ENCODE peak calls at places on chromosome 9, in nine cellular contexts. M is A549, U is stomach, E is GM23338, R is foreskin fibroblast, K is HCT116, N is breast epithelium, X is BE2C, B is WERI-Rb-1. Y is an unnamed sample.

GRCh38 chr9:89353989-89354388 is 35.7 kb downstream of the SECISBP2 start:
- DNase-seq in K (no peak), N (no peak), B (no peak), E (no peak), U (no peak), X (no peak), R (no peak), M (peak), Y (no peak)

GRCh38 chr9:84990416-84990815 is 320.9 kb downstream of the NTRK2 start:
- DNase-seq in R (no peak), E (no peak), U (no peak), M (no peak), B (no peak), K (no peak), N (peak), X (no peak), Y (no peak)

GRCh38 chr9:34457266-34458012 is 931 bp downstream of the FAM219A start:
- DNase-seq in U (peak), E (peak), N (peak), B (peak), M (peak), R (peak), X (peak), K (no peak), Y (peak)

GRCh38 chr9:38024036-38024681 is 44.9 kb downstream of the SHB start:
- DNase-seq in U (no peak), R (peak), K (no peak), N (peak), M (no peak), E (peak), X (peak), B (no peak), Y (no peak)

GRCh38 chr9:16434522-16434921 is 435.9 kb downstream of the BNC2 start:
- DNase-seq in U (no peak), M (no peak), E (no peak), K (no peak), R (peak), X (no peak), N (no peak), B (peak), Y (no peak)

GRCh38 chr9:128384801-128385492 is 13.8 kb downstream of the URM1 start:
- DNase-seq in K (no peak), R (no peak), B (peak), N (no peak), U (no peak), X (no peak), M (no peak), E (no peak), Y (no peak)

GRCh38 chr9:133935328-133936040 is 56.6 kb downstream of the VAV2 start:
- DNase-seq in E (no peak), X (no peak), R (peak), M (no peak), N (peak), B (no peak), K (no peak), U (peak), Y (no peak)

GRCh38 chr9:16718952-16719351 is 151.5 kb downstream of the BNC2 start:
- DNase-seq in M (no peak), N (no peak), R (peak), K (no peak), U (no peak), X (no peak), E (no peak), B (no peak), Y (no peak)

GRCh38 chr9:257957-258356 is 43.3 kb downstream of the DOCK8 start:
- DNase-seq in U (no peak), N (no peak), R (no peak), K (no peak), B (no peak), E (no peak), M (no peak), X (no peak), Y (no peak)

GRCh38 chr9:135474915-135475314 is 4.7 kb upstream of the PPP1R26 start:
- DNase-seq in M (peak), B (peak), N (no peak), R (peak), K (peak), X (peak), E (peak), U (peak), Y (no peak)

GRCh38 chr9:5231212-5231611 is at the start of gene INSL4:
- DNase-seq in M (peak), K (no peak), U (no peak), R (peak), N (no peak), B (no peak), E (no peak), X (no peak), Y (no peak)

GRCh38 chr9:120474579-120475243 is 105.3 kb downstream of the CDK5RAP2 start:
- DNase-seq in M (no peak), X (no peak), U (no peak), N (no peak), K (no peak), R (peak), B (no peak), E (no peak), Y (no peak)

GRCh38 chr9:35294066-35294465 is 132.3 kb downstream of the UNC13B start:
- DNase-seq in E (no peak), U (no peak), X (no peak), M (no peak), N (no peak), K (no peak), R (no peak), B (no peak), Y (no peak)

GRCh38 chr9:87342743-87343142 is 154.9 kb upstream of the DAPK1 start:
- DNase-seq in N (no peak), X (no peak), B (no peak), U (no peak), M (no peak), R (peak), E (no peak), K (no peak), Y (no peak)

GRCh38 chr9:77647659-77648457 is at the start of gene GNA14:
- DNase-seq in M (no peak), B (peak), N (no peak), E (peak), R (peak), K (no peak), U (no peak), X (no peak), Y (no peak)

GRCh38 chr9:134217431-134218210 is 53.3 kb upstream of the RNU6ATAC start:
- DNase-seq in E (peak), R (peak), B (peak), X (peak), M (no peak), K (peak), U (no peak), N (no peak), Y (no peak)

GRCh38 chr9:121736964-121737462 is 85.6 kb downstream of the DAB2IP start:
- DNase-seq in B (no peak), K (no peak), X (no peak), R (peak), E (peak), N (peak), U (peak), M (peak), Y (no peak)
- H3K4me3 ChIP-seq in B (no peak), K (peak), X (no peak), R (no peak), E (peak), N (peak), U (peak), M (no peak), Y (peak)

GRCh38 chr9:105132576-105132975 is 111.9 kb upstream of the SLC44A1 start:
- DNase-seq in E (no peak), R (peak), N (no peak), B (no peak), K (peak), X (no peak), U (no peak), M (peak), Y (no peak)
- H3K4me3 ChIP-seq in E (no peak), R (no peak), N (no peak), B (no peak), K (no peak), X (no peak), U (no peak), M (no peak), Y (no peak)

GRCh38 chr9:7799934-7800285 is 332 bp upstream of the DMAC1 start:
- DNase-seq in N (no peak), E (no peak), R (no peak), X (no peak), U (no peak), M (peak), B (no peak), K (no peak), Y (no peak)
- H3K4me3 ChIP-seq in N (peak), E (peak), R (peak), X (peak), U (peak), M (peak), B (peak), K (peak), Y (peak)

GRCh38 chr9:105883847-105884246 is 189.5 kb downstream of the TMEM38B start:
- DNase-seq in N (no peak), B (no peak), X (no peak), U (no peak), K (no peak), M (no peak), E (no peak), R (no peak), Y (no peak)
- H3K4me3 ChIP-seq in N (no peak), B (no peak), X (no peak), U (no peak), K (no peak), M (no peak), E (no peak), R (no peak), Y (no peak)

GRCh38 chr9:18490591-18491370 is 16.8 kb downstream of the ADAMTSL1 start:
- DNase-seq in U (no peak), B (no peak), R (peak), K (no peak), X (no peak), E (no peak), N (no peak), M (no peak), Y (peak)

GRCh38 chr9:18493361-18494015 is 19.5 kb downstream of the ADAMTSL1 start:
- DNase-seq in X (no peak), E (no peak), U (no peak), K (no peak), B (no peak), M (no peak), R (peak), N (no peak), Y (no peak)

GRCh38 chr9:18487620-18488019 is 13.7 kb downstream of the ADAMTSL1 start:
- DNase-seq in M (no peak), E (no peak), B (no peak), R (no peak), N (no peak), U (no peak), X (no peak), K (no peak), Y (no peak)

GRCh38 chr9:18492612-18493011 is 18.7 kb downstream of the ADAMTSL1 start:
- DNase-seq in B (no peak), U (no peak), N (no peak), M (no peak), R (peak), E (no peak), K (no peak), X (no peak), Y (no peak)

DNA sequence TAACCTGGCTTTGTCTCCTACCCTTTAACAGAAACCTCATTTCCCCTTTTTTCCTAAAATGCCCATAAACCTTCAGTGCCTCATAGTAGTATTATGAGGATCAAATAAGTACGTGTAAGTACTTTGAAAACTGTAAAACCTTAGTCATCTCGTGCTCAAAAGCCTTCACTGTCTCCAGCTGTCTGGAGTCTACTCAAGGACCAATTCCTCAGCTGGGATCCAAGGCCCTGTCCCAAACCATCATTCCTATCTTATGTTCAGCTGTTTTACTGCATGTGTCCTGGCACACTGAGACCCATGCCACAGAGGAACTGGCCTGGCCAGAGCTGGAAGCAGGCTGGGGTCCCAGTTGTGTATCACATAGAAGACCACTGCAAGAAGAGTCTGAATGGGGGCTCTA is 15.9 kb downstream of the ADAMTSL1 start:
- DNase-seq in B (no peak), M (no peak), X (no peak), R (peak), K (no peak), E (no peak), N (no peak), U (no peak), Y (no peak)
- H3K4me3 ChIP-seq in B (no peak), M (no peak), X (no peak), R (peak), K (no peak), E (no peak), N (no peak), U (no peak), Y (no peak)

DNA sequence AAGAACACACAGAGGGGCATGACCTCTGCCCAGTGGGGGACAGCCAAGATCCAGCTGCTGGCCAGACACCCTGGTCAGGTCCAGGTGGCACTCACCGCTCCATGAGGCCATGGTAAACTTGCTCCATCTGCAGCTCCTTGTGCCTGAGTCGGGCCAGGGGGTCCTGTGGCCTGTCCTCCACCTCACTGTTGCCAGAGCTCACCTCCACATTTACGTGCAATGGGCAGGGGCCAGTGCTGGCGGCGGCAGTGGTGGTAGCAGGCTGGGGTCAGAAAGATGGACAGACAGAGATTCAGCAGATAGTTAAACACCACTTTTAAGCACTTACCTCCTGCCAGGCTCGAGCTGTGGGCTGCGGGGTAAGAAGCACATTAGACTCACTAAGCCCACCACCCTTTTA is 28.0 kb downstream of the AKNA start:
- DNase-seq in E (no peak), B (no peak), M (no peak), U (no peak), N (no peak), X (no peak), K (no peak), R (no peak), Y (no peak)
- H3K4me3 ChIP-seq in E (no peak), B (no peak), M (no peak), U (no peak), N (no peak), X (no peak), K (no peak), R (no peak), Y (no peak)